ENCODE peak calls at places on chromosomes 7 and 10, in eight cellular contexts. N is epithelial cell of esophagus; D is NCI-H2029 treated with DMSO at 0.1 percent for 48 hours; V is SK-N-DZ; B is central memory CD4-positive, alpha-beta T cell; R is Karpas-422; O is activated T-helper 2 cell treated with anti-CD3 and anti-CD28 coated beads, Interferon-gamma antibody, Interleukin-2, Interleukin-4, amounts not matched to agents 10 μg/mL and 5 μg/mL and 100 μg/mL, durations not matched to agents 14 hours and 24 hours and 36 hours; E is right lobe of liver. S is an unnamed sample.

GRCh38 chr10:50807851-50808776 is 68.4 kb downstream of the ASAH2B start:
- DNase-seq in N (no peak), D (no peak), V (no peak), B (no peak), R (no peak), O (no peak), E (peak; percentile 90), S (no peak)

GRCh38 chr7:76394962-76395361 is 14.5 kb downstream of the SSC4D start:
- DNase-seq in N (no peak), D (no peak), V (no peak), B (no peak), R (no peak), O (no peak), E (no peak), S (no peak)

GRCh38 chr7:76282344-76283253 is 19.9 kb upstream of the HSPB1 start:
- DNase-seq in N (no peak), D (no peak), V (no peak), B (no peak), R (no peak), O (no peak), E (no peak), S (no peak)

GRCh38 chr7:100171087-100171681 is 2.8 kb upstream of the GAL3ST4 start:
- DNase-seq in N (no peak), D (no peak), V (no peak), B (no peak), R (no peak), O (no peak), E (peak; percentile 55), S (peak; percentile 36)

GRCh38 chr10:17199351-17199804 is 2.1 kb downstream of the TRDMT1 start:
- DNase-seq in N (no peak), D (no peak), V (peak; percentile 91), B (no peak), R (no peak), O (no peak), E (no peak), S (no peak)

GRCh38 chr10:117439243-117439912 is 64.1 kb upstream of the PDZD8 start:
- DNase-seq in N (peak; percentile 98), D (no peak), V (no peak), B (no peak), R (no peak), O (no peak), E (no peak), S (no peak)

GRCh38 chr7:39530996-39531395 is 35.2 kb upstream of the YAE1 start:
- DNase-seq in N (peak; percentile 24), D (no peak), V (no peak), B (no peak), R (no peak), O (no peak), E (no peak), S (no peak)

GRCh38 chr10:60125928-60126327 is 219.6 kb upstream of the CCDC6 start:
- DNase-seq in N (no peak), D (no peak), V (no peak), B (no peak), R (peak; percentile 58), O (no peak), E (no peak), S (no peak)

GRCh38 chr10:95516774-95517373 is 44.3 kb downstream of the SORBS1 start:
- DNase-seq in N (no peak), D (no peak), V (no peak), B (no peak), R (no peak), O (no peak), E (no peak), S (no peak)

GRCh38 chr10:97640174-97640867 is at the start of gene PI4K2A:
- DNase-seq in N (peak; percentile 100), D (peak; percentile 83), V (peak; percentile 99), B (peak; percentile 98), R (peak; percentile 97), O (peak; percentile 99), E (peak; percentile 99), S (peak; percentile 92)

GRCh38 chr7:129295015-129295423 is 70.2 kb downstream of the AHCYL2 start:
- DNase-seq in N (peak; percentile 78), D (no peak), V (peak; percentile 81), B (no peak), R (no peak), O (no peak), E (no peak), S (no peak)

GRCh38 chr10:133359554-133359971 is 1.7 kb upstream of the FUOM start:
- DNase-seq in N (peak; percentile 73), D (no peak), V (peak; percentile 71), B (no peak), R (no peak), O (no peak), E (peak; percentile 75), S (peak; percentile 18)

GRCh38 chr7:151795168-151795754 is 81.7 kb downstream of the PRKAG2 start:
- DNase-seq in N (no peak), D (no peak), V (peak; percentile 88), B (peak; percentile 37), R (no peak), O (peak; percentile 10), E (peak; percentile 53), S (no peak)

GRCh38 chr7:39921505-39922250 is 28.4 kb upstream of the CDK13 start:
- DNase-seq in N (peak; percentile 61), D (no peak), V (no peak), B (no peak), R (no peak), O (no peak), E (no peak), S (no peak)

GRCh38 chr10:60848126-60848525 is 69.8 kb downstream of the CDK1 start:
- DNase-seq in N (no peak), D (no peak), V (no peak), B (no peak), R (no peak), O (no peak), E (no peak), S (no peak)

GRCh38 chr10:68171539-68172080 is 60.3 kb downstream of the ATOH7 start:
- DNase-seq in N (no peak), D (no peak), V (no peak), B (no peak), R (no peak), O (no peak), E (no peak), S (no peak)

GRCh38 chr7:137440434-137440830 is 96.9 kb upstream of the PTN start:
- DNase-seq in N (no peak), D (no peak), V (no peak), B (no peak), R (peak; percentile 30), O (no peak), E (no peak), S (no peak)

GRCh38 chr7:142859829-142860228 is 5.0 kb downstream of the EPHB6 start:
- DNase-seq in N (peak; percentile 37), D (no peak), V (no peak), B (no peak), R (no peak), O (no peak), E (no peak), S (no peak)

GRCh38 chr10:89165923-89166322 is 41.2 kb downstream of the CH25H start:
- DNase-seq in N (peak; percentile 73), D (no peak), V (no peak), B (no peak), R (no peak), O (no peak), E (no peak), S (no peak)

GRCh38 chr7:108268200-108268820 is 138.1 kb upstream of the LAMB4 start:
- DNase-seq in N (peak; percentile 28), D (no peak), V (no peak), B (no peak), R (no peak), O (no peak), E (no peak), S (no peak)

GRCh38 chr10:125137601-125138438 is 22.5 kb downstream of the CTBP2 start:
- DNase-seq in N (no peak), D (peak; percentile 70), V (no peak), B (no peak), R (no peak), O (no peak), E (no peak), S (no peak)

GRCh38 chr10:77865585-77866324 is 60.8 kb downstream of the DLG5 start:
- DNase-seq in N (peak; percentile 49), D (no peak), V (no peak), B (no peak), R (no peak), O (no peak), E (no peak), S (no peak)

GRCh38 chr7:81140775-81141174 is 221.9 kb upstream of the SEMA3C start:
- DNase-seq in N (no peak), D (no peak), V (no peak), B (no peak), R (no peak), O (no peak), E (no peak), S (no peak)

GRCh38 chr7:131692131-131692960 is 135.9 kb upstream of the PODXL start:
- DNase-seq in N (peak; percentile 37), D (no peak), V (peak; percentile 62), B (no peak), R (peak; percentile 81), O (peak; percentile 29), E (no peak), S (peak; percentile 29)

GRCh38 chr7:5528071-5528814 is 104.6 kb upstream of the TNRC18 start:
- DNase-seq in N (peak; percentile 42), D (no peak), V (no peak), B (peak; percentile 61), R (peak; percentile 58), O (peak; percentile 36), E (peak; percentile 67), S (no peak)

GRCh38 chr10:18140149-18140956 is at the start of gene CACNB2:
- DNase-seq in N (peak; percentile 47), D (no peak), V (peak; percentile 2), B (no peak), R (no peak), O (no peak), E (peak; percentile 62), S (no peak)

GRCh38 chr10:93741367-93741766 is 16.4 kb upstream of the LGI1 start:
- DNase-seq in N (no peak), D (no peak), V (no peak), B (no peak), R (no peak), O (no peak), E (no peak), S (no peak)

GRCh38 chr7:142793156-142793555 is 22.4 kb downstream of the PRSS2 start:
- DNase-seq in N (no peak), D (no peak), V (no peak), B (no peak), R (no peak), O (no peak), E (no peak), S (no peak)

GRCh38 chr10:127905623-127906261 is 1.2 kb upstream of the PTPRE start:
- DNase-seq in N (no peak), D (no peak), V (no peak), B (no peak), R (no peak), O (no peak), E (no peak), S (no peak)

GRCh38 chr7:28986723-28987122 is 28.6 kb upstream of the TRIL start:
- DNase-seq in N (peak; percentile 81), D (no peak), V (no peak), B (no peak), R (peak; percentile 28), O (no peak), E (no peak), S (no peak)

GRCh38 chr10:88122145-88122544 is 258.7 kb downstream of the PTEN start:
- DNase-seq in N (no peak), D (no peak), V (no peak), B (no peak), R (peak; percentile 52), O (no peak), E (no peak), S (no peak)

GRCh38 chr10:132105302-132105995 is 39.7 kb downstream of the JAKMIP3 start:
- DNase-seq in N (no peak), D (no peak), V (no peak), B (no peak), R (no peak), O (no peak), E (no peak), S (no peak)

GRCh38 chr7:155277385-155277994 is 20.2 kb upstream of the INSIG1 start:
- DNase-seq in N (no peak), D (no peak), V (no peak), B (no peak), R (no peak), O (no peak), E (peak; percentile 27), S (no peak)

GRCh38 chr7:70392282-70392681 is 739.7 kb upstream of the GALNT17 start:
- DNase-seq in N (peak; percentile 36), D (no peak), V (no peak), B (no peak), R (no peak), O (no peak), E (no peak), S (no peak)

S was measured in NCI-H748 treated with DMSO at 0.1 percent for 48 hours.